ENCODE peak calls at places on chromosome 14, in ten cellular contexts. Y is adrenal gland; F is left ventricle myocardium inferior; B is Panc1; K is A549; P is Peyer's patch; N is astrocyte; W is fibroblast of lung; J is CD8-positive, alpha-beta T cell; G is HCT116. S is an unnamed sample.
A peak's percentile ranks its signal among the peaks of the same experiment; 100 is the strongest.

GRCh38 chr14:85131523-85131922 is 398.4 kb upstream of the FLRT2 start:
- DNase-seq in Y (no peak), F (no peak), B (no peak), K (no peak), P (no peak), N (no peak), W (no peak), J (no peak), G (no peak), S (peak; percentile 21)

GRCh38 chr14:71720978-71721624 is 211.1 kb upstream of the RGS6 start:
- DNase-seq in Y (peak; percentile 76), F (no peak), B (peak; percentile 8), K (peak; percentile 43), P (peak; percentile 53), N (peak; percentile 71), W (peak; percentile 83), J (no peak), G (peak; percentile 57), S (peak; percentile 50)

GRCh38 chr14:72907886-72908285 is 14.0 kb upstream of the DPF3 start:
- DNase-seq in Y (no peak), F (no peak), B (no peak), K (no peak), P (no peak), N (peak; percentile 73), W (peak; percentile 49), J (no peak), G (no peak), S (peak; percentile 56)

GRCh38 chr14:54600685-54601084 is 33.8 kb downstream of the SAMD4A start:
- DNase-seq in Y (no peak), F (no peak), B (no peak), K (no peak), P (no peak), N (peak; percentile 73), W (no peak), J (no peak), G (no peak), S (no peak)

GRCh38 chr14:60349663-60350365 is 100.8 kb downstream of the PPM1A start:
- DNase-seq in Y (peak; percentile 33), F (no peak), B (no peak), K (peak; percentile 56), P (peak; percentile 65), N (peak; percentile 19), W (peak; percentile 71), J (peak; percentile 19), G (peak; percentile 39), S (peak; percentile 62)

GRCh38 chr14:50447491-50447890 is 50.8 kb upstream of the CDKL1 start:
- DNase-seq in Y (no peak), F (no peak), B (no peak), K (no peak), P (no peak), N (peak; percentile 69), W (no peak), J (no peak), G (peak; percentile 21), S (peak; percentile 48)

GRCh38 chr14:56846970-56847928 is 37.0 kb upstream of the OTX2 start:
- DNase-seq in Y (no peak), F (no peak), B (no peak), K (no peak), P (no peak), N (no peak), W (no peak), J (no peak), G (no peak), S (no peak)

GRCh38 chr14:31902002-31902401 is 175.1 kb upstream of the ARHGAP5 start:
- DNase-seq in Y (no peak), F (no peak), B (no peak), K (no peak), P (peak; percentile 65), N (no peak), W (no peak), J (no peak), G (peak; percentile 81), S (peak; percentile 93)

GRCh38 chr14:33335366-33335765 is 396.7 kb downstream of the NPAS3 start:
- DNase-seq in Y (no peak), F (no peak), B (no peak), K (no peak), P (no peak), N (peak; percentile 47), W (no peak), J (no peak), G (no peak), S (no peak)

GRCh38 chr14:26370118-26370517 is 227.7 kb downstream of the NOVA1 start:
- DNase-seq in Y (no peak), F (no peak), B (no peak), K (no peak), P (no peak), N (no peak), W (peak; percentile 92), J (no peak), G (no peak), S (no peak)

GRCh38 chr14:75268638-75269550 is 9.7 kb upstream of the FOS start:
- DNase-seq in Y (no peak), F (no peak), B (no peak), K (no peak), P (no peak), N (no peak), W (no peak), J (no peak), G (no peak), S (no peak)

GRCh38 chr14:85471744-85472143 is 58.2 kb upstream of the FLRT2 start:
- DNase-seq in Y (peak; percentile 18), F (no peak), B (peak; percentile 48), K (peak; percentile 66), P (no peak), N (peak; percentile 98), W (peak; percentile 89), J (no peak), G (no peak), S (peak; percentile 49)

GRCh38 chr14:28077005-28077404 is 689.6 kb upstream of the FOXG1 start:
- DNase-seq in Y (no peak), F (no peak), B (no peak), K (no peak), P (no peak), N (no peak), W (no peak), J (no peak), G (no peak), S (no peak)
- H3K27ac ChIP-seq in Y (no peak overlapping the region), F (no peak overlapping the region), B (no peak overlapping the region), K (no peak overlapping the region), P (no peak overlapping the region), N (no peak overlapping the region), W (no peak overlapping the region), J (no peak overlapping the region), G (no peak overlapping the region), S (no peak overlapping the region)

GRCh38 chr14:105774001-105774400 is 247.6 kb downstream of the TMEM121 start:
- DNase-seq in Y (no peak), F (no peak), B (no peak), K (no peak), P (no peak), N (no peak), W (no peak), J (no peak), G (no peak), S (no peak)
- TF ChIP-seq CTCF in Y (no peak), F (no peak), B (no peak), K (no peak), P (no peak), N (no peak), W (no peak), J (no peak), G (peak; percentile 42), S (no peak)

GRCh38 chr14:91996951-91997371 is 42.9 kb downstream of the TRIP11 start:
- DNase-seq in Y (no peak), F (no peak), B (peak; percentile 15), K (peak; percentile 15), P (no peak), N (peak; percentile 86), W (peak; percentile 88), J (no peak), G (peak; percentile 44), S (peak; percentile 52)

GRCh38 chr14:91998667-91999570 is 40.9 kb downstream of the TRIP11 start:
- DNase-seq in Y (no peak), F (no peak), B (no peak), K (no peak), P (no peak), N (no peak), W (no peak), J (no peak), G (no peak), S (no peak)

DNA sequence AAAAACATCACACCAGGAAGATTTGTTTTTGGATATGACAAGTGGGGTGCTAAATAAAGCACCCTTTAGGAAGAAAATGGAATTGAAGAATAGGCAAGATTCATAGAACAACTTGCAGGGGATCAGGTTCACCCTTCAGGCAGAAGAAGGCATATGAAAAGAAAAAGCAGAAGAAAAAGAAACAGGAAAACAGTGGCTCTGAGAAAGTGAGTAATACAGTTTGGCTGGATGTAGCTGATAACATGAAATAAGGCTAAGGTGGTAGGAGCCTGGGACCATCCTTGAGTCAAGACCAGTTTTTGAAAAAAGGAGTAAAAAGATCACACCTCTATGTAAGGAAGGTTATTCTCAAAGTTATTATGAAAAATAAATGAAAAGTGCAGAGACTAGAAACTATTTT is 42.4 kb downstream of the TRIP11 start:
- DNase-seq in Y (no peak), F (no peak), B (no peak), K (no peak), P (no peak), N (peak; percentile 16), W (no peak), J (no peak), G (no peak), S (no peak)
- H3K27ac ChIP-seq in Y (no peak overlapping the region), F (no peak overlapping the region), B (no peak overlapping the region), K (no peak overlapping the region), P (no peak overlapping the region), N (peak overlapping the region; percentile 61), W (no peak overlapping the region), J (no peak overlapping the region), G (no peak overlapping the region), S (no peak overlapping the region)

GRCh38 chr14:23953464-23954278 is at the start of gene DHRS4:
- DNase-seq in Y (peak; percentile 84), F (peak; percentile 80), B (peak; percentile 38), K (peak; percentile 64), P (peak; percentile 92), N (peak; percentile 72), W (peak; percentile 85), J (peak; percentile 80), G (peak; percentile 67), S (peak; percentile 79)
- TF ChIP-seq CTCF in Y (peak; percentile 89), F (peak; percentile 88), B (peak; percentile 89), K (peak; percentile 88), P (peak; percentile 90), N (peak; percentile 79), W (peak; percentile 90), J (peak; percentile 90), G (peak; percentile 93), S (peak; percentile 88)